ENCODE peak calls at places on chromosomes 3 and 15, in seven cellular contexts. Y, H, D, O, U, P and N are unnamed samples.

GRCh38 chr3:37590328-37591079 is 271.2 kb upstream of the CTDSPL start:
- DNase-seq in Y (no peak), H (no peak), D (no peak), O (no peak), U (no peak), P (no peak), N (peak)

GRCh38 chr15:69735126-69735525 is 282.5 kb downstream of the RPLP1 start:
- DNase-seq in Y (peak), H (peak), D (no peak), O (peak), U (no peak), P (no peak), N (peak)

GRCh38 chr15:42088801-42089640 is 5.3 kb downstream of the PLA2G4D start:
- DNase-seq in Y (no peak), H (no peak), D (no peak), O (no peak), U (no peak), P (no peak), N (no peak)

GRCh38 chr3:139586420-139587017 is 47.0 kb upstream of the RBP1 start:
- DNase-seq in Y (no peak), H (no peak), D (no peak), O (no peak), U (no peak), P (no peak), N (no peak)

GRCh38 chr15:85730001-85730820 is 64.5 kb downstream of the KLHL25 start:
- DNase-seq in Y (peak), H (peak), D (peak), O (peak), U (no peak), P (no peak), N (peak)

GRCh38 chr3:114660124-114660523 is 366.3 kb downstream of the TIGIT start:
- DNase-seq in Y (no peak), H (no peak), D (peak), O (no peak), U (no peak), P (no peak), N (no peak)

GRCh38 chr3:87996845-87997244 is 62.0 kb downstream of the CGGBP1 start:
- DNase-seq in Y (no peak), H (no peak), D (no peak), O (no peak), U (no peak), P (no peak), N (no peak)

GRCh38 chr3:147392083-147392916 is 14.0 kb downstream of the ZIC4 start:
- DNase-seq in Y (peak), H (no peak), D (no peak), O (no peak), U (peak), P (no peak), N (peak)

GRCh38 chr3:127458698-127459097 is 131.8 kb downstream of the TPRA1 start:
- DNase-seq in Y (peak), H (peak), D (no peak), O (no peak), U (peak), P (no peak), N (peak)

GRCh38 chr3:182501861-182502260 is 291.4 kb upstream of the ATP11B start:
- DNase-seq in Y (no peak), H (no peak), D (no peak), O (no peak), U (no peak), P (no peak), N (no peak)

GRCh38 chr15:27679621-27680521 is 419.2 kb downstream of the OCA2 start:
- DNase-seq in Y (no peak), H (no peak), D (no peak), O (no peak), U (peak), P (no peak), N (peak)

GRCh38 chr3:46187876-46188275 is 20.2 kb downstream of the CCR1 start:
- DNase-seq in Y (no peak), H (peak), D (peak), O (peak), U (no peak), P (no peak), N (no peak)

GRCh38 chr15:70034141-70034540 is 63.6 kb downstream of the TLE3 start:
- DNase-seq in Y (no peak), H (no peak), D (no peak), O (no peak), U (no peak), P (no peak), N (no peak)

GRCh38 chr3:126850370-126851085 is 132.4 kb upstream of the PLXNA1 start:
- DNase-seq in Y (peak), H (peak), D (peak), O (peak), U (peak), P (peak), N (peak)

GRCh38 chr3:102827386-102827785 is 392.6 kb downstream of the ZPLD1 start:
- DNase-seq in Y (no peak), H (no peak), D (no peak), O (no peak), U (no peak), P (no peak), N (no peak)

GRCh38 chr3:52055537-52056351 is 627 bp downstream of the DUSP7 start:
- DNase-seq in Y (no peak), H (peak), D (peak), O (peak), U (peak), P (no peak), N (peak)

GRCh38 chr3:108223928-108224327 is 1.7 kb upstream of the IFT57 start:
- DNase-seq in Y (no peak), H (peak), D (peak), O (no peak), U (no peak), P (no peak), N (no peak)

GRCh38 chr15:57464480-57464879 is 88.2 kb downstream of the CGNL1 start:
- DNase-seq in Y (no peak), H (no peak), D (no peak), O (no peak), U (no peak), P (no peak), N (no peak)

GRCh38 chr3:69009559-69010410 is 3.7 kb downstream of the EOGT start:
- DNase-seq in Y (no peak), H (peak), D (peak), O (peak), U (peak), P (peak), N (peak)

GRCh38 chr15:92116320-92116719 is 262.8 kb downstream of the SLCO3A1 start:
- DNase-seq in Y (no peak), H (no peak), D (no peak), O (no peak), U (peak), P (no peak), N (no peak)

GRCh38 chr3:34727700-34728099 is 911.6 kb upstream of the ARPP21 start:
- DNase-seq in Y (no peak), H (no peak), D (no peak), O (no peak), U (no peak), P (no peak), N (no peak)

GRCh38 chr15:86316216-86316615 is 236.5 kb downstream of the AGBL1 start:
- DNase-seq in Y (no peak), H (no peak), D (no peak), O (no peak), U (no peak), P (no peak), N (no peak)

GRCh38 chr15:74857082-74857655 is 14.2 kb upstream of the ULK3 start:
- DNase-seq in Y (no peak), H (no peak), D (no peak), O (peak), U (no peak), P (no peak), N (no peak)

GRCh38 chr3:14884665-14885064 is 62.7 kb upstream of the NR2C2 start:
- DNase-seq in Y (no peak), H (no peak), D (no peak), O (peak), U (no peak), P (no peak), N (no peak)

GRCh38 chr15:76235186-76235826 is 76.0 kb downstream of the ETFA start:
- DNase-seq in Y (no peak), H (peak), D (peak), O (peak), U (no peak), P (no peak), N (peak)

GRCh38 chr15:98873441-98874218 is 134.0 kb downstream of the PGPEP1L start:
- DNase-seq in Y (no peak), H (peak), D (peak), O (peak), U (no peak), P (no peak), N (peak)

GRCh38 chr3:177478170-177478859 is 281.0 kb upstream of the TBL1XR1 start:
- DNase-seq in Y (no peak), H (peak), D (peak), O (peak), U (no peak), P (no peak), N (no peak)

GRCh38 chr3:112653209-112653871 is 12.4 kb upstream of the CCDC80 start:
- DNase-seq in Y (no peak), H (peak), D (peak), O (peak), U (no peak), P (no peak), N (no peak)

GRCh38 chr3:16188071-16188470 is 13.6 kb downstream of the GALNT15 start:
- DNase-seq in Y (no peak), H (no peak), D (no peak), O (no peak), U (no peak), P (no peak), N (no peak)

GRCh38 chr15:58279106-58279505 is 140.9 kb downstream of the AQP9 start:
- DNase-seq in Y (no peak), H (no peak), D (no peak), O (no peak), U (no peak), P (no peak), N (no peak)

GRCh38 chr3:195916991-195917390 is 8.6 kb upstream of the TNK2 start:
- DNase-seq in Y (no peak), H (no peak), D (no peak), O (no peak), U (no peak), P (no peak), N (no peak)

GRCh38 chr15:64808785-64809453 is 16.5 kb downstream of the PIF1 start:
- DNase-seq in Y (no peak), H (no peak), D (no peak), O (no peak), U (peak), P (peak), N (peak)

GRCh38 chr3:112121577-112122547 is 11.2 kb downstream of the GCSAM start:
- DNase-seq in Y (no peak), H (no peak), D (no peak), O (no peak), U (no peak), P (no peak), N (no peak)

GRCh38 chr3:32778389-32778788 is 39.4 kb upstream of the TRIM71 start:
- DNase-seq in Y (no peak), H (no peak), D (no peak), O (no peak), U (no peak), P (no peak), N (no peak)

GRCh38 chr3:79729096-79729495 is 38.7 kb downstream of the ROBO1 start:
- DNase-seq in Y (no peak), H (no peak), D (no peak), O (no peak), U (no peak), P (no peak), N (no peak)

GRCh38 chr15:27057904-27058645 is 87.1 kb downstream of the GABRG3 start:
- DNase-seq in Y (no peak), H (no peak), D (no peak), O (no peak), U (no peak), P (no peak), N (no peak)

GRCh38 chr3:78025916-78026315 is 986.0 kb downstream of the ROBO2 start:
- DNase-seq in Y (no peak), H (no peak), D (no peak), O (no peak), U (no peak), P (no peak), N (no peak)

GRCh38 chr3:99641984-99642383 is 3.6 kb downstream of the COL8A1 start:
- DNase-seq in Y (no peak), H (no peak), D (no peak), O (no peak), U (no peak), P (no peak), N (peak)

GRCh38 chr3:74787008-74787407 is 172.5 kb upstream of the CNTN3 start:
- DNase-seq in Y (peak), H (no peak), D (no peak), O (peak), U (no peak), P (no peak), N (peak)

GRCh38 chr3:10164546-10165393 is at the start of gene IRAK2:
- DNase-seq in Y (peak), H (peak), D (peak), O (peak), U (peak), P (no peak), N (peak)
- H3K27ac ChIP-seq in Y (no peak), H (no peak), D (peak), O (no peak), U (no peak), P (no peak), N (no peak)

DNA sequence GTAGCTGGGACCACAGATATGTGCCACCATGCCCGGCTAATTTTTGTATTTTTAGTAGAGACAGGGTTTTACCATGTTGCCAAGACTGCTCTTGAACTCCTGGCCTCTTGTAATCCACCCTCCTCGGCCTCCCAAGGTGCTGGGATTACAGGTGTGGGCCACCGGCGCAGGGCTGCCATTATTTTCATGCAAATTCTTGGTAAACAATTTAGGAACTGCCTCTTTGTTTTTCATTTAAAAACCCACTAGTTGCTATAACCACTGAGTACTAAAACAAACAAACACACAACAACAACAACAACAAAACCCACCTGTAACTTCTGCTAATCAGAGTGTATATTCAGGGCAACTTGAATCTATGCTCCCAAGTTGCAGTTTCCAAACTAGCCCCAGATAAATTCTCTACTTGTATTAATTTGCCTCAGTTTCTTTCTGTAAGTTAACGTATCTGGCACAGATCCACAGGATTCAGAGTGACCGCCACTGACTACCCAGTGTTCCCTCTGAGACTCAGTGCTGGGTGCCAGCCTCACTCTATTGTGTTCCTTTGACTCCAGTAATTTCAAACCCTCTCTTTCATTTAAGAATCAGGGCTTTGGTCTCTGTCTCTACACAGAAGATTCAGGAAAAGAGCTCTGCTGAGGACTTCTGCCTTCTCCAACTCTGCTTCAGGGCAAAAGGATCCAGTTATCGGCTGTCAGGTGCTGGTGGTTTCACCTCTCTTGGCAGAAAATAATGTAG is 18.6 kb upstream of the ZNF710 start:
- DNase-seq in Y (no peak), H (no peak), D (no peak), O (no peak), U (peak), P (no peak), N (no peak)
- H3K18ac ChIP-seq in Y (no peak), H (no peak), D (no peak), O (no peak), U (peak), P (peak), N (no peak)

GRCh38 chr3:155889212-155889611 is 18.8 kb downstream of the GMPS start:
- DNase-seq in Y (no peak), H (no peak), D (no peak), O (no peak), U (no peak), P (no peak), N (no peak)

GRCh38 chr3:155889952-155890351 is 19.5 kb downstream of the GMPS start:
- DNase-seq in Y (no peak), H (no peak), D (no peak), O (no peak), U (no peak), P (no peak), N (no peak)

GRCh38 chr3:155884292-155884691 is 13.8 kb downstream of the GMPS start:
- DNase-seq in Y (no peak), H (no peak), D (no peak), O (no peak), U (no peak), P (no peak), N (no peak)

GRCh38 chr3:155886915-155887314 is 16.5 kb downstream of the GMPS start:
- DNase-seq in Y (no peak), H (no peak), D (no peak), O (no peak), U (no peak), P (no peak), N (no peak)

DNA sequence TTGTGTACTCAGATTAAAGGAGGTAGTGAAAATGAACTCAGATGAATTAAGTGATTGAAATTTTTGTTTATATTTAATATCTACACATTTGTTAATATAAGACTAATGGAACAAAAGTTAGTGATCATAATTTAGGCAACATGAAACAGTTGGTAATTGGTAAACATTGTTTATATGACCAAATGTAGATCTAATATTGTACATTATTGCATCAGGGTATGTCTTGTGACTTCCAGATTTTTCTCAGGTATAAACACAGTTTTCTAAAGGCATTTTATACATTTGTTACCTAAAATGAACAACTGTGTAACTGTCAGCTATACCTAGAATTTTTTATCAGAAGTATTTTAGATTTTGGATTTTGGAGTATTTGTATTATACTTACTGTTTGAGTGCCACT is 14.8 kb downstream of the GMPS start:
- DNase-seq in Y (no peak), H (no peak), D (no peak), O (no peak), U (no peak), P (no peak), N (no peak)
- H3K27ac ChIP-seq in Y (no peak), H (no peak), D (no peak), O (no peak), U (no peak), P (no peak), N (no peak)

GRCh38 chr3:1350885-1351284 is 258.1 kb downstream of the CNTN6 start:
- DNase-seq in Y (no peak), H (no peak), D (no peak), O (no peak), U (no peak), P (no peak), N (no peak)

GRCh38 chr3:1348547-1348946 is 255.7 kb downstream of the CNTN6 start:
- DNase-seq in Y (no peak), H (no peak), D (no peak), O (no peak), U (no peak), P (no peak), N (peak)

GRCh38 chr3:1346386-1346785 is 253.6 kb downstream of the CNTN6 start:
- DNase-seq in Y (no peak), H (no peak), D (no peak), O (no peak), U (no peak), P (no peak), N (no peak)
- H3K18ac ChIP-seq in Y (no peak), H (no peak), D (no peak), O (no peak), U (no peak), P (no peak), N (peak)

GRCh38 chr15:33068531-33068990 is 126.0 kb downstream of the FMN1 start:
- DNase-seq in Y (no peak), H (peak), D (no peak), O (peak), U (peak), P (no peak), N (peak)
- H3K27ac ChIP-seq in Y (no peak), H (peak), D (peak), O (peak), U (peak), P (peak), N (peak)

DNA sequence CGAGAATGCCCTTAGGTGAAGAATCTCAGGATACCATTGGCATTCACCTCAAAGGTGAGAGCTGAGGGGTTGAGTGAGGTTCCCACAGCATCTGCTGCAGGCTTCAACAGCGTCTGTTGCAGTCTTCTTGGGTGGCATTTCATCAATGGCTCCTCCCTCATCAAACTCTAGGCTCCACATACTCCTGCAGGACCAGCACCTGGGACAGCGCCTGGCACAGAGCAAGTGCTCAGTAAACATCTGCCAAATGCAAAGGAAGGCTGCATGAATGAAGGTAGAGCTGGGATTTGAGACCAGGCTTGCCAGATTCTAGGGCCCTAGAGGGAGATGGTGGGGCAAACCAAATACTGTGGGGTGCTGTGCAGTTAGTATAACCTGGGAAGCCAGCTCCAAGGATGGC is 9.6 kb downstream of the TRH start:
- DNase-seq in Y (no peak), H (peak), D (no peak), O (no peak), U (peak), P (no peak), N (peak)
- H3K18ac ChIP-seq in Y (no peak), H (no peak), D (no peak), O (no peak), U (no peak), P (no peak), N (no peak)

GRCh38 chr3:13267348-13267659 is 152.8 kb downstream of the NUP210 start:
- DNase-seq in Y (no peak), H (no peak), D (no peak), O (no peak), U (no peak), P (no peak), N (no peak)

GRCh38 chr3:13265507-13265906 is 154.6 kb downstream of the NUP210 start:
- DNase-seq in Y (no peak), H (no peak), D (no peak), O (no peak), U (no peak), P (no peak), N (no peak)

GRCh38 chr3:13265016-13265415 is 155.1 kb downstream of the NUP210 start:
- DNase-seq in Y (no peak), H (no peak), D (no peak), O (no peak), U (no peak), P (no peak), N (no peak)

GRCh38 chr3:13266651-13267347 is 153.3 kb downstream of the NUP210 start:
- DNase-seq in Y (no peak), H (no peak), D (no peak), O (no peak), U (no peak), P (no peak), N (no peak)

DNA sequence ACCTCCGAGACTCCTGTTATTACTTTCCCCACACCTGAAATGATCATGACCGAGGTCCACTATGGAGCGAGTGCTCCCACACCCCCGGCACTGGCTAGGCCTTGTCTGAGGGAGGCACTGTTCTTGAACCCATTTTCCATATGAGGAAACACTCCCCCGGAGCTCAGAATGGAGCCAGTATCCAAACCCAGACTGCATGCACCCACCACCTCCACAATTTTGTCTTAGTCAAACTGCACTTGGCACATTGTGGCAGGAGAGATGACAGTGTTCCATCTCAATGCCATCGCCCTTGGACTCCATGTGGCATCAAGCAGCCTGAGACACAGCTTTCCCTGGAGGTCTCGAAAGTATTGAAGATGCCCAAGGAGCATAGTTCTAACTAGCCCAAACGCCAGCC is 154.1 kb downstream of the NUP210 start:
- DNase-seq in Y (no peak), H (no peak), D (no peak), O (no peak), U (no peak), P (no peak), N (no peak)
- H3K27ac ChIP-seq in Y (no peak), H (no peak), D (no peak), O (no peak), U (no peak), P (no peak), N (no peak)